ENCODE peak calls at places on chromosome X, in five cellular contexts. T is RPMI8226; K is H1; E is brain microvascular endothelial cell; I is activated effector memory CD4-positive, alpha-beta T cell treated with anti-CD3 and anti-CD28 coated beads, Interleukin-2, amount 50 U/mL, for 16 hours. Z is an unnamed sample.

GRCh38 chrX:70219938-70220764 is 14.3 kb upstream of the AWAT1 start:
- DNase-seq in T (peak), I (no peak), E (peak), K (no peak), Z (peak)

GRCh38 chrX:25206761-25207160 is 191.0 kb upstream of the ARX start:
- DNase-seq in T (no peak), I (no peak), E (no peak), K (no peak), Z (no peak)

GRCh38 chrX:23902419-23902818 is 5.3 kb downstream of the APOO start:
- DNase-seq in E (peak), I (no peak), K (no peak), T (peak), Z (no peak)

GRCh38 chrX:47539860-47540259 is 21.1 kb upstream of the ARAF start:
- DNase-seq in E (no peak), T (no peak), K (no peak), I (no peak), Z (no peak)

GRCh38 chrX:9320940-9321339 is 143.9 kb upstream of the TBL1X start:
- DNase-seq in E (no peak), T (no peak), I (no peak), K (no peak), Z (peak)

GRCh38 chrX:18288716-18289115 is 65.8 kb downstream of the SCML2 start:
- DNase-seq in I (no peak), E (no peak), K (no peak), T (no peak), Z (no peak)

GRCh38 chrX:10079155-10079711 is 77.5 kb upstream of the CLCN4 start:
- DNase-seq in T (no peak), E (no peak), K (no peak), I (no peak), Z (no peak)

GRCh38 chrX:1521459-1521956 is 15.5 kb downstream of the P2RY8 start:
- DNase-seq in T (peak), I (peak), K (peak), E (no peak), Z (no peak)

GRCh38 chrX:134600714-134601113 is 57.6 kb downstream of the PLAC1 start:
- DNase-seq in I (no peak), E (no peak), K (no peak), T (no peak), Z (peak)

GRCh38 chrX:68936608-68937007 is 107.8 kb downstream of the EFNB1 start:
- DNase-seq in K (no peak), I (no peak), T (no peak), E (peak), Z (peak)

GRCh38 chrX:119429471-119429870 is 30.3 kb downstream of the SLC25A43 start:
- DNase-seq in E (no peak), K (no peak), I (no peak), T (no peak), Z (no peak)

GRCh38 chrX:119669424-119670037 is 23.4 kb downstream of the SEPTIN6 start:
- DNase-seq in I (no peak), E (peak), K (no peak), T (no peak), Z (no peak)

GRCh38 chrX:11423949-11424348 is 130.7 kb downstream of the AMELX start:
- DNase-seq in K (no peak), I (no peak), E (no peak), T (peak), Z (no peak)

GRCh38 chrX:136065044-136065671 is 79.9 kb downstream of the SLC9A6 start:
- DNase-seq in I (peak), K (no peak), T (no peak), E (peak), Z (peak)

GRCh38 chrX:108473979-108474378 is 34.3 kb downstream of the COL4A5 start:
- DNase-seq in I (no peak), K (no peak), T (no peak), E (no peak), Z (no peak)

GRCh38 chrX:48496660-48497059 is 12.1 kb upstream of the PORCN start:
- DNase-seq in I (no peak), T (no peak), E (no peak), K (no peak), Z (no peak)

Z was measured in MG63.